ENCODE peak calls at places on chromosomes 12 and 14, in five cellular contexts. A is BJ, L is T follicular helper cell, J is D341Med, P is NCI-H460. S is an unnamed sample.

GRCh38 chr12:122006186-122006926 is 15.3 kb upstream of the BCL7A start:
- DNase-seq in L (no peak), J (no peak), P (no peak), A (no peak), S (no peak)

GRCh38 chr12:95218852-95219171 is 1.2 kb downstream of the VEZT start:
- DNase-seq in P (no peak), L (peak; percentile 16), J (peak; percentile 32), A (no peak), S (no peak)

GRCh38 chr14:81402123-81402495 is 2.0 kb upstream of the STON2 start:
- DNase-seq in P (no peak), A (no peak), L (no peak), J (no peak), S (no peak)

GRCh38 chr14:96592591-96593388 is 90.6 kb downstream of the PAPOLA start:
- DNase-seq in P (peak; percentile 37), A (no peak), L (peak; percentile 49), J (no peak), S (peak; percentile 38)

GRCh38 chr12:7142057-7142644 is 12.0 kb downstream of the CLSTN3 start:
- DNase-seq in A (no peak), J (peak; percentile 83), L (peak; percentile 36), P (peak; percentile 33), S (peak; percentile 32)

GRCh38 chr14:79585845-79586244 is 625.5 kb downstream of the DIO2 start:
- DNase-seq in P (peak; percentile 27), J (no peak), A (no peak), L (no peak), S (no peak)

GRCh38 chr12:101939856-101940265 is 62.5 kb downstream of the DRAM1 start:
- DNase-seq in L (peak; percentile 17), A (peak; percentile 37), J (peak; percentile 71), P (peak; percentile 65), S (peak; percentile 53)

GRCh38 chr12:25531502-25532052 is 21.5 kb downstream of the LMNTD1 start:
- DNase-seq in L (no peak), A (no peak), P (no peak), J (no peak), S (no peak)

GRCh38 chr14:33936391-33936790 is 14.5 kb downstream of the EGLN3 start:
- DNase-seq in P (no peak), J (no peak), L (no peak), A (no peak), S (no peak)

GRCh38 chr14:24053548-24054323 is 1.9 kb downstream of the CARMIL3 start:
- DNase-seq in A (no peak), P (no peak), J (peak; percentile 8), L (no peak), S (no peak)

GRCh38 chr12:50925342-50925651 is 27.0 kb upstream of the HIGD1C start:
- DNase-seq in L (no peak), P (no peak), J (no peak), A (no peak), S (no peak)

GRCh38 chr12:132277374-132277801 is 52.0 kb downstream of the GALNT9 start:
- DNase-seq in P (no peak), L (no peak), J (no peak), A (no peak), S (no peak)

GRCh38 chr14:81550001-81550642 is 16.5 kb upstream of the SEL1L start:
- DNase-seq in P (no peak), L (no peak), J (no peak), A (no peak), S (no peak)

GRCh38 chr14:23539209-23539866 is 12.2 kb downstream of the ZFHX2 start:
- DNase-seq in L (no peak), A (no peak), J (peak; percentile 79), P (peak; percentile 56), S (peak; percentile 20)

GRCh38 chr12:10191865-10192264 is 13.0 kb downstream of the TMEM52B start:
- DNase-seq in J (no peak), L (no peak), A (peak; percentile 89), P (no peak), S (no peak)

GRCh38 chr14:49306152-49306751 is 279.9 kb downstream of the RPS29 start:
- DNase-seq in J (no peak), A (no peak), L (no peak), P (peak; percentile 6), S (peak; percentile 15)

GRCh38 chr12:58104443-58104842 is 163.1 kb downstream of the ATP23 start:
- DNase-seq in P (no peak), A (no peak), J (no peak), L (no peak), S (no peak)

GRCh38 chr14:24818054-24818822 is 184.2 kb upstream of the GZMB start:
- DNase-seq in J (no peak), A (no peak), L (no peak), P (no peak), S (no peak)

GRCh38 chr12:54051916-54052744 is 1.5 kb upstream of the HOXC4 start:
- DNase-seq in L (no peak), P (no peak), A (no peak), J (no peak), S (no peak)

GRCh38 chr14:64053694-64054669 is 201.2 kb downstream of the SYNE2 start:
- DNase-seq in J (no peak), L (no peak), A (no peak), P (no peak), S (no peak)

GRCh38 chr12:67449591-67450052 is 180.5 kb downstream of the CAND1 start:
- DNase-seq in L (no peak), A (no peak), P (no peak), J (no peak), S (no peak)

GRCh38 chr12:46874642-46875041 is 48.8 kb upstream of the SLC38A4 start:
- DNase-seq in J (no peak), A (no peak), L (no peak), P (no peak), S (no peak)

GRCh38 chr12:128474916-128475315 is 207.9 kb downstream of the TMEM132C start:
- DNase-seq in L (no peak), A (no peak), J (no peak), P (no peak), S (no peak)

GRCh38 chr14:104147346-104148125 is 9.1 kb downstream of the KIF26A start:
- DNase-seq in P (no peak), J (no peak), A (no peak), L (no peak), S (no peak)

GRCh38 chr12:52496590-52497071 is 3.6 kb upstream of the KRT6A start:
- DNase-seq in P (peak; percentile 31), L (no peak), J (no peak), A (no peak), S (no peak)

GRCh38 chr12:132593071-132593470 is 17.3 kb downstream of the LRCOL1 start:
- DNase-seq in L (no peak), P (no peak), J (no peak), A (no peak), S (no peak)

S was measured in T47D.